ENCODE peak calls at places on chromosomes 3 and 15, in ten cellular contexts. K is MM.1S, Z is hepatocyte, Q is spleen, U is DND-41, O is heart left ventricle, Y is heart right ventricle, P is upper lobe of right lung, J is psoas muscle, V is esophagus squamous epithelium. C is an unnamed sample. For H3K36me3, the result is how much of the 10 kb centered on the place peaks cover.

GRCh38 chr3:50472958-50473357 is 30.5 kb downstream of the CACNA2D2 start:
- DNase-seq in V (no peak), Y (no peak), J (no peak), P (no peak), Q (no peak), K (no peak), Z (no peak), O (no peak), U (no peak), C (peak)

GRCh38 chr3:197234947-197235914 is 63.2 kb downstream of the DLG1 start:
- DNase-seq in K (no peak), Q (no peak), O (no peak), P (no peak), Z (peak), U (no peak), Y (no peak), V (no peak), J (no peak), C (no peak)

GRCh38 chr3:70526966-70527515 is 214.6 kb upstream of the MDFIC2 start:
- DNase-seq in Y (no peak), O (no peak), P (no peak), J (no peak), U (no peak), Q (no peak), K (no peak), Z (no peak), V (no peak), C (no peak)

GRCh38 chr3:132435239-132435910 is 18.1 kb downstream of the DNAJC13 start:
- DNase-seq in Z (no peak), J (no peak), P (no peak), Y (no peak), Q (no peak), K (no peak), O (no peak), V (no peak), U (no peak), C (no peak)

GRCh38 chr3:150255416-150255815 is 152.7 kb upstream of the TSC22D2 start:
- DNase-seq in O (peak), Y (peak), V (no peak), K (no peak), Z (no peak), J (peak), P (no peak), U (no peak), Q (no peak), C (no peak)

GRCh38 chr3:77039606-77040553 is at the start of gene ROBO2:
- DNase-seq in Z (peak), P (peak), Y (no peak), V (no peak), U (no peak), O (peak), Q (peak), K (no peak), J (peak), C (no peak)

GRCh38 chr15:93974804-93975481 is 256.4 kb upstream of the MCTP2 start:
- DNase-seq in Z (peak), O (no peak), Y (no peak), V (no peak), K (peak), U (no peak), Q (no peak), J (no peak), P (no peak), C (no peak)

GRCh38 chr3:84304214-84304613 is 654.6 kb upstream of the CADM2 start:
- DNase-seq in Y (no peak), P (no peak), K (no peak), U (no peak), Q (no peak), Z (no peak), V (no peak), J (no peak), O (peak), C (no peak)

GRCh38 chr15:75038948-75039533 is 15.7 kb downstream of the PPCDC start:
- DNase-seq in Y (no peak), J (no peak), Z (no peak), P (no peak), V (no peak), U (no peak), O (no peak), Q (no peak), K (no peak), C (no peak)

GRCh38 chr15:85044251-85044853 is 62.7 kb downstream of the PDE8A start:
- DNase-seq in Q (no peak), Z (peak), V (no peak), J (no peak), U (peak), P (no peak), Y (peak), O (no peak), K (peak), C (peak)

GRCh38 chr3:79497447-79498111 is 270.2 kb downstream of the ROBO1 start:
- DNase-seq in V (no peak), Q (no peak), Z (no peak), O (no peak), J (no peak), U (no peak), P (no peak), K (peak), Y (no peak), C (no peak)

GRCh38 chr3:138468886-138469285 is 34.5 kb downstream of the ESYT3 start:
- DNase-seq in J (peak), K (no peak), O (no peak), Q (peak), U (no peak), Z (no peak), P (no peak), V (no peak), Y (peak), C (no peak)

GRCh38 chr3:52848617-52849016 is 13.8 kb upstream of the MUSTN1 start:
- DNase-seq in J (peak), V (no peak), Y (no peak), U (no peak), K (no peak), O (peak), Q (peak), P (no peak), Z (no peak), C (no peak)

GRCh38 chr3:56494679-56495322 is 26.5 kb upstream of the ERC2 start:
- DNase-seq in Q (peak), V (no peak), Z (peak), O (peak), Y (peak), P (peak), K (peak), U (peak), J (peak), C (peak)

GRCh38 chr3:106688463-106688862 is 688.8 kb upstream of the CCDC54 start:
- DNase-seq in V (no peak), K (no peak), J (no peak), O (no peak), Z (peak), Y (no peak), U (no peak), P (no peak), Q (no peak), C (no peak)

GRCh38 chr3:59381282-59381681 is 331.5 kb upstream of the CFAP20DC start:
- DNase-seq in P (no peak), Y (no peak), J (no peak), O (no peak), Z (no peak), V (no peak), K (no peak), U (no peak), Q (no peak), C (no peak)

GRCh38 chr15:47972738-47973137 is 148.1 kb upstream of the SLC24A5 start:
- DNase-seq in K (no peak), P (no peak), Q (no peak), J (no peak), U (no peak), Y (no peak), V (no peak), Z (no peak), O (no peak), C (no peak)

GRCh38 chr3:129313983-129314756 is 35.5 kb downstream of the HMCES start:
- DNase-seq in V (no peak), J (no peak), Z (no peak), Q (no peak), O (peak), P (no peak), U (no peak), K (peak), Y (no peak), C (no peak)

GRCh38 chr15:69862540-69862939 is 235.2 kb downstream of the TLE3 start:
- DNase-seq in O (no peak), Z (no peak), Y (no peak), Q (no peak), K (no peak), U (no peak), J (no peak), P (no peak), V (no peak), C (no peak)

GRCh38 chr3:170520996-170521395 is 64.9 kb downstream of the SLC7A14 start:
- DNase-seq in Z (no peak), O (no peak), J (no peak), P (no peak), K (no peak), Q (no peak), Y (no peak), U (no peak), V (no peak), C (no peak)

GRCh38 chr15:101147181-101147580 is 104.7 kb downstream of the CHSY1 start:
- DNase-seq in U (no peak), O (no peak), Y (no peak), J (no peak), P (no peak), V (no peak), Q (peak), K (peak), Z (no peak), C (no peak)

GRCh38 chr15:52653451-52653964 is 25.7 kb downstream of the ATOSA start:
- DNase-seq in Y (no peak), Q (no peak), P (no peak), J (no peak), O (no peak), K (no peak), V (no peak), Z (peak), U (no peak), C (no peak)

GRCh38 chr15:52652984-52653383 is 26.2 kb downstream of the ATOSA start:
- DNase-seq in Q (no peak), U (no peak), Y (no peak), J (no peak), Z (peak), V (no peak), K (no peak), P (no peak), O (no peak), C (no peak)

GRCh38 chr15:52651114-52651513 is 28.1 kb downstream of the ATOSA start:
- DNase-seq in K (no peak), J (no peak), P (no peak), Z (no peak), Y (no peak), O (no peak), U (no peak), Q (no peak), V (no peak), C (no peak)

GRCh38 chr15:52651868-52652267 is 27.3 kb downstream of the ATOSA start:
- DNase-seq in Z (peak), Q (peak), Y (peak), U (peak), K (peak), O (peak), P (no peak), J (peak), V (no peak), C (peak)

DNA sequence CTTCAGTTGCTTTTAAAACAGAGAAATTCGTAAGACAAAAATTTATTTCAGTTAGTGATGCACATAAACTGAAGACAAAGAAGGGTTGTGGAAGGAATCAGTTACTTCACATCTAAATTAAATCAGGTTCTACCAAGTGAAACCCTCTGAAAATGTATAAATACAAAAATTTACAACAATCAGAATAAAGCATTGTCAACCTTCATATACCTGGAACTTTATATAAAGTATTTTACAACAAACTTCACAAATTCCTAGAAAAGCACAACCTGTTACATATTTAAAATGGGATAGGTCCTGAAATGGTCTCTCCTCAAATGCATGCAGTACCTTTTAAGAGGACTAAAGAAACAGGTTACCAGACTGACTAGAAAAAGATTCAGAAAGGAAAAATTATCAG is 26.9 kb downstream of the ATOSA start:
- DNase-seq in V (no peak), Q (no peak), O (no peak), P (no peak), U (no peak), J (no peak), K (no peak), Y (no peak), Z (no peak), C (no peak)
- H3K36me3 ChIP-seq in V (under half), Q (under half), O (under half), P (under half), U (under half), J (under half), K (under half), Y (under half), Z (under half), C (under half)

GRCh38 chr3:186978712-186979111 is 48.4 kb downstream of the ST6GAL1 start:
- DNase-seq in Z (no peak), J (no peak), K (no peak), Y (no peak), O (no peak), Q (no peak), P (no peak), U (no peak), V (no peak), C (no peak)
- H3K27ac ChIP-seq in Z (no peak), J (no peak), K (no peak), Y (no peak), O (peak), Q (no peak), P (no peak), U (no peak), V (no peak), C (no peak)

GRCh38 chr15:44147636-44148035 is 47.4 kb downstream of the FRMD5 start:
- DNase-seq in P (no peak), Y (no peak), Z (no peak), Q (no peak), V (no peak), K (no peak), J (no peak), U (no peak), O (no peak), C (no peak)
- H3K36me3 ChIP-seq in P (under half), Y (under half), Z (under half), Q (under half), V (under half), K (under half), J (under half), U (under half), O (under half), C (under half)

GRCh38 chr15:41568350-41569017 is 9.5 kb downstream of the TYRO3 start:
- DNase-seq in J (no peak), V (no peak), U (no peak), Q (peak), Y (no peak), O (no peak), K (no peak), Z (peak), P (no peak), C (no peak)
- H3K27ac ChIP-seq in J (no peak), V (no peak), U (no peak), Q (peak), Y (no peak), O (no peak), K (no peak), Z (peak), P (no peak), C (peak)

DNA sequence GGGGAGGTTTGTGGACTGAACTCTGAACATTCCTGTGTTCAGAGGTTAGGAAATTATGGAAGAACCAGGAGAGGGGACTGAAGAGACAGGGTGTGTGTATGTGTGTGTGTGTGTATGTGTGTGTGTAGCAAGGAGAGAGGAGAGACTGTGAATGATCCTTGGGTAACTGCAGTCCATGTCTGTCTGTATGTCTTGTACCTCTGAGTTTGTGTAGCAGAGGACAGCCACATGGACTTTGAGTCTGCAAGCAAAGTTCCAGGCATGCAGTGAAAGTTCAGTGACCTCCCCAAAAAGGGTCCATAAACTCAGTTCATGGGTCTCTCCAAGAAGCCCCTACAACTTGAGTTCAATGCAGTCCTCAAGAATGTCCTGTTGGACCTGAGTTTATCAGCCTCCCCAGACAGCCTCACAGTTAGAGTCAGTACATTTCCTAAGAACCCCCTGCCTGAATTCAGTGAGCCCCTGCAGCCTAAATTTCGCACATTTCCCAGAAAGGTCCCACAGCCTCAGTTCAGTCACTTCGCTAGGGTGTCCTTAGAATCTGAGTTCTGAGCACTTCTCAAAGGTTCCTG is 28.3 kb upstream of the HERC1 start:
- DNase-seq in Y (no peak), O (no peak), K (no peak), P (no peak), Q (no peak), Z (no peak), U (no peak), V (no peak), J (no peak), C (no peak)
- H3K36me3 ChIP-seq in Y (under half), O (under half), K (under half), P (under half), Q (under half), Z (under half), U (under half), V (under half), J (under half), C (under half)

GRCh38 chr3:158713094-158713499 is 19.2 kb downstream of the RARRES1 start:
- DNase-seq in U (no peak), V (no peak), Z (no peak), P (no peak), O (no peak), K (no peak), J (no peak), Y (no peak), Q (no peak), C (no peak)

GRCh38 chr3:158709666-158710083 is 22.6 kb downstream of the RARRES1 start:
- DNase-seq in P (no peak), O (no peak), K (no peak), Y (no peak), U (no peak), J (no peak), V (no peak), Z (no peak), Q (no peak), C (no peak)

GRCh38 chr3:158710601-158711000 is 21.7 kb downstream of the RARRES1 start:
- DNase-seq in Q (no peak), U (no peak), O (no peak), Z (no peak), K (no peak), P (no peak), V (no peak), J (no peak), Y (no peak), C (no peak)

GRCh38 chr3:158712443-158712842 is 19.8 kb downstream of the RARRES1 start:
- DNase-seq in J (no peak), V (no peak), P (no peak), U (no peak), Q (no peak), K (no peak), O (no peak), Z (no peak), Y (no peak), C (no peak)

DNA sequence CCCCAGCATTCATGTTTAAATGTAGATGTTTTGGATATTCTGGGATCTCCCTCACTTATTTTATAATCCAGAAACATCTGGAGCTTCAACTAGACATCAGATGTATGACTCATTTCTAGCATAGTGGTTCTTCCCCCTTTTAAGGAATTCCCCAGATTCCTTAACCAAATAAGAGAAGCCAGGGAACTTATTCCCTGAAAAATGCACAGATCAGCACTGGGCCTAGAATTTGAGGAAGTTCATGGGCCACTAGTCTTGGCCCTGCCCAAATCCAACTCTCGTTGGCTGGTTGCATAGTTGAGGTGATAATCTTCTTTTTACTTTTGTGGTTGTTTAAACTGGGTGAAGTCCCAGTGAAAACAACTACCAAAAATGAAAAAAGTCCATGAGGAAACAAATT is 20.4 kb downstream of the RARRES1 start:
- DNase-seq in V (no peak), U (no peak), Z (no peak), O (no peak), Q (no peak), J (no peak), K (no peak), P (no peak), Y (no peak), C (no peak)
- H3K27ac ChIP-seq in V (no peak), U (no peak), Z (peak), O (no peak), Q (no peak), J (peak), K (no peak), P (peak), Y (no peak), C (no peak)

GRCh38 chr3:42742688-42743087 is 30.4 kb downstream of the CCDC13 start:
- DNase-seq in O (no peak), P (no peak), Q (no peak), U (no peak), Y (no peak), V (no peak), K (no peak), Z (no peak), J (no peak), C (no peak)
- H3K36me3 ChIP-seq in O (under half), P (under half), Q (under half), U (under half), Y (under half), V (under half), K (under half), Z (under half), J (under half), C (under half)

GRCh38 chr3:13261104-13261800 is 158.9 kb downstream of the NUP210 start:
- DNase-seq in Y (no peak), K (no peak), U (no peak), P (no peak), J (no peak), Z (no peak), Q (no peak), O (no peak), V (no peak), C (no peak)

GRCh38 chr3:13263770-13264467 is 156.2 kb downstream of the NUP210 start:
- DNase-seq in Z (peak), J (peak), Q (peak), O (peak), Y (no peak), P (no peak), U (no peak), K (no peak), V (no peak), C (no peak)

GRCh38 chr3:13264468-13264795 is 155.7 kb downstream of the NUP210 start:
- DNase-seq in P (no peak), Z (no peak), K (no peak), U (no peak), O (peak), V (no peak), Y (no peak), Q (peak), J (peak), C (no peak)

GRCh38 chr3:13261908-13262307 is 158.2 kb downstream of the NUP210 start:
- DNase-seq in Y (no peak), Z (no peak), U (no peak), J (no peak), Q (no peak), K (no peak), V (no peak), O (peak), P (no peak), C (no peak)

DNA sequence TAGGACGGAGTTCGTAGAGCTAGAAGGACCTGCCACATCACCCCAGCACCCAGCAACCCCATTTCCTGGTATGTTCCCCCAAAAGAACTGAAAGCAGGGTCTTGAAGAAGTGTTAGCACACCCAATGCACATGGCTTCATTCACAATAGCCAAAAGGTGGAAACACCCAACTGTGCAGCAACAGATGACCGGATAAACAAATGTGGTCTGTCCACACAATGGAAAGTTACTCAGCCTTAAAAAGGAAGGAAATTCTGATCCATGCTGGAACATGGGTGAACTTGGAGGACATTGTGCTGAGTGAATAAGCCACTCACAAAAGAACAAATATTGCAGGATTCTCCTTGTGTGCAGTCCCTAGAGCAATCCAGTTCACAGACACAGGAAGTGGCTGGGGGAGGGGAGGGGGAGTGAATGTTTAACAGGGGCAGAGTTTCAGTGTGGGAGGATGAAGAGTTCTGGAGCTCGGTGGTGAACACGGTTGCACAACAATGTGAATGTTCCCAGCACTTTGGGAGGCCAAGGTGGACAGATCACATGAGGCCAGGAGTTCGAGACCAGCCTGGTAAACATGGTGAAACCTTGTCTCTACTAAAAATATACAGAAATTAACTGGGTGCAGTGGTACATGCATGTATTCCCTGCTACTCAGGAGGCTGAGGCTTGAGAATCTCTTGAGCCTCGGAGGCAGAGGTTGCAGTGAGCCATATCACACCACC is 157.5 kb downstream of the NUP210 start:
- DNase-seq in Y (no peak), V (no peak), U (peak), K (no peak), Q (no peak), Z (peak), P (no peak), O (peak), J (peak), C (no peak)
- H3K27ac ChIP-seq in Y (peak), V (no peak), U (peak), K (no peak), Q (no peak), Z (no peak), P (no peak), O (no peak), J (peak), C (no peak)